ENCODE peak calls at places on chromosomes 7 and 10, in four cellular contexts. W is frontal cortex; Z is activated T-helper 1 cell treated with anti-CD3 and anti-CD28 coated beads, Interleukin-12 subunit alpha, Interleukin-12 subunit beta, Interleukin-2, Interleukin-4 antibody, amounts not matched to agents 30 ng/mL and 10 ng/mL and 1 ng/mL, durations not matched to agents 14 hours and 24 hours and 36 hours; G is substantia nigra. V is an unnamed sample.

GRCh38 chr7:114660007-114660406 is 245.4 kb downstream of the FOXP2 start:
- DNase-seq in G (no peak), Z (no peak), W (no peak), V (no peak)

GRCh38 chr7:91880413-91881241 is at the start of gene MTERF1:
- DNase-seq in Z (peak), G (peak), W (peak), V (peak)

GRCh38 chr10:126199221-126199998 is 188.9 kb downstream of the ADAM12 start:
- DNase-seq in G (no peak), W (no peak), Z (no peak), V (no peak)

GRCh38 chr10:2619472-2619871 is 447.9 kb upstream of the PFKP start:
- DNase-seq in W (no peak), G (no peak), Z (no peak), V (no peak)

GRCh38 chr7:157405914-157406810 is 69.4 kb downstream of the DNAJB6 start:
- DNase-seq in G (no peak), Z (no peak), W (no peak), V (no peak)

GRCh38 chr7:132944774-132945173 is 137.1 kb downstream of the CHCHD3 start:
- DNase-seq in W (no peak), G (no peak), Z (no peak), V (no peak)

GRCh38 chr10:3776796-3777571 is 8.0 kb downstream of the KLF6 start:
- DNase-seq in W (no peak), Z (peak), G (no peak), V (no peak)

GRCh38 chr7:23956769-23957556 is 246.9 kb downstream of the STK31 start:
- DNase-seq in W (no peak), G (no peak), Z (no peak), V (no peak)

GRCh38 chr10:71079761-71080380 is 132.5 kb upstream of the UNC5B start:
- DNase-seq in G (no peak), W (no peak), Z (no peak), V (no peak)

GRCh38 chr7:12244694-12245093 is 33.6 kb downstream of the TMEM106B start:
- DNase-seq in G (no peak), Z (no peak), W (no peak), V (no peak)

GRCh38 chr7:114921636-114922150 is at the start of gene MDFIC:
- DNase-seq in G (no peak), W (no peak), Z (no peak), V (no peak)

GRCh38 chr10:44811072-44811471 is 100.1 kb upstream of the TMEM72 start:
- DNase-seq in G (no peak), W (no peak), Z (no peak), V (no peak)